ENCODE peak calls at places on chromosomes 4 and X, in four cellular contexts. One of them, this sample, is unnamed.

GRCh38 chrX:50206753-50207152 is 2.2 kb downstream of the CCNB3 start:
- DNase-seq in NAMALWA: no peak
- DNase-seq in WTC11: no peak
- DNase-seq in CD4-positive, alpha-beta T cell: no peak
- DNase-seq in this sample: no peak

GRCh38 chrX:1392376-1393130 is 640 bp upstream of the SLC25A6 start:
- DNase-seq in WTC11: peak
- DNase-seq in NAMALWA: peak
- DNase-seq in CD4-positive, alpha-beta T cell: no peak
- DNase-seq in this sample: no peak

GRCh38 chrX:147917700-147918694 is 6.3 kb downstream of the FMR1 start:
- DNase-seq in CD4-positive, alpha-beta T cell: no peak
- DNase-seq in NAMALWA: peak
- DNase-seq in WTC11: no peak
- DNase-seq in this sample: peak

GRCh38 chr4:175784986-175785525 is 27.0 kb downstream of the GPM6A start:
- DNase-seq in CD4-positive, alpha-beta T cell: no peak
- DNase-seq in NAMALWA: no peak
- DNase-seq in WTC11: no peak
- DNase-seq in this sample: no peak

GRCh38 chrX:19544693-19545305 is 29.5 kb upstream of the MAP3K15 start:
- DNase-seq in NAMALWA: peak
- DNase-seq in CD4-positive, alpha-beta T cell: no peak
- DNase-seq in WTC11: peak
- DNase-seq in this sample: no peak

GRCh38 chr4:152535236-152535902 is 523 bp downstream of the FBXW7 start:
- DNase-seq in WTC11: peak
- DNase-seq in NAMALWA: peak
- DNase-seq in CD4-positive, alpha-beta T cell: no peak
- DNase-seq in this sample: peak

GRCh38 chrX:49202022-49202421 is 2.0 kb upstream of the SYP start:
- DNase-seq in CD4-positive, alpha-beta T cell: no peak
- DNase-seq in WTC11: no peak
- DNase-seq in NAMALWA: no peak
- DNase-seq in this sample: no peak

GRCh38 chr4:28354874-28355273 is 1494.2 kb downstream of the STIM2 start:
- DNase-seq in CD4-positive, alpha-beta T cell: no peak
- DNase-seq in WTC11: no peak
- DNase-seq in NAMALWA: no peak
- DNase-seq in this sample: no peak

GRCh38 chrX:65871671-65872311 is 168.1 kb downstream of the VSIG4 start:
- DNase-seq in WTC11: peak
- DNase-seq in CD4-positive, alpha-beta T cell: no peak
- DNase-seq in NAMALWA: peak
- DNase-seq in this sample: no peak

GRCh38 chrX:67607436-67607835 is 63.6 kb downstream of the AR start:
- DNase-seq in NAMALWA: no peak
- DNase-seq in CD4-positive, alpha-beta T cell: no peak
- DNase-seq in WTC11: no peak
- DNase-seq in this sample: no peak

GRCh38 chr4:3744901-3745300 is 21.3 kb upstream of the ADRA2C start:
- DNase-seq in CD4-positive, alpha-beta T cell: no peak
- DNase-seq in WTC11: no peak
- DNase-seq in NAMALWA: no peak
- DNase-seq in this sample: no peak

GRCh38 chr4:566508-567295 is 9.4 kb downstream of the TMEM271 start:
- DNase-seq in WTC11: no peak
- DNase-seq in CD4-positive, alpha-beta T cell: no peak
- DNase-seq in NAMALWA: no peak
- DNase-seq in this sample: no peak

GRCh38 chrX:23385242-23385641 is 50.6 kb downstream of the PTCHD1 start:
- DNase-seq in WTC11: no peak
- DNase-seq in NAMALWA: no peak
- DNase-seq in CD4-positive, alpha-beta T cell: no peak
- DNase-seq in this sample: no peak

GRCh38 chr4:186724861-186725419 is 1.3 kb upstream of the FAT1 start:
- DNase-seq in CD4-positive, alpha-beta T cell: no peak
- DNase-seq in WTC11: no peak
- DNase-seq in NAMALWA: no peak
- DNase-seq in this sample: no peak

GRCh38 chrX:1027133-1027532 is 185.3 kb downstream of the CRLF2 start:
- DNase-seq in NAMALWA: no peak
- DNase-seq in WTC11: no peak
- DNase-seq in CD4-positive, alpha-beta T cell: no peak
- DNase-seq in this sample: no peak

GRCh38 chr4:142845293-142846070 is 619 bp downstream of the INPP4B start:
- DNase-seq in NAMALWA: no peak
- DNase-seq in CD4-positive, alpha-beta T cell: peak
- DNase-seq in WTC11: peak
- DNase-seq in this sample: no peak

GRCh38 chr4:19735012-19735411 is 516.7 kb upstream of the SLIT2 start:
- DNase-seq in CD4-positive, alpha-beta T cell: no peak
- DNase-seq in NAMALWA: no peak
- DNase-seq in WTC11: no peak
- DNase-seq in this sample: no peak

GRCh38 chr4:153095448-153096204 is 108.6 kb upstream of the TRIM2 start:
- DNase-seq in WTC11: no peak
- DNase-seq in NAMALWA: no peak
- DNase-seq in CD4-positive, alpha-beta T cell: no peak
- DNase-seq in this sample: no peak

GRCh38 chr4:176690716-176691115 is 102.0 kb downstream of the VEGFC start:
- DNase-seq in CD4-positive, alpha-beta T cell: no peak
- DNase-seq in WTC11: no peak
- DNase-seq in NAMALWA: no peak
- DNase-seq in this sample: no peak

GRCh38 chrX:153885968-153886903 is at the start of gene L1CAM:
- DNase-seq in NAMALWA: no peak
- DNase-seq in CD4-positive, alpha-beta T cell: peak
- DNase-seq in WTC11: peak
- DNase-seq in this sample: no peak

GRCh38 chr4:176587920-176588319 is 204.8 kb downstream of the VEGFC start:
- DNase-seq in WTC11: no peak
- DNase-seq in NAMALWA: no peak
- DNase-seq in CD4-positive, alpha-beta T cell: no peak
- DNase-seq in this sample: no peak

This sample was measured in T-helper 22 cell.